ENCODE peak calls at places on chromosomes 7 and 10, in four cellular contexts. O is stimulated activated CD8-positive, alpha-beta memory T cell treated with anti-CD3 and anti-CD28 coated beads, Interleukin-4, amount 100 ng/mL, for 48 hours; E is Caki2; N is AG09309. A is an unnamed sample.

GRCh38 chr10:28798964-28799363 is 121.6 kb downstream of the BAMBI start:
- DNase-seq in O (no peak), E (no peak), N (no peak), A (no peak)

GRCh38 chr7:32515890-32516550 is 20.7 kb downstream of the AVL9 start:
- DNase-seq in O (no peak), E (no peak), N (no peak), A (no peak)

GRCh38 chr10:4051011-4051407 is 266.0 kb upstream of the KLF6 start:
- DNase-seq in O (no peak), E (no peak), N (no peak), A (no peak)

GRCh38 chr7:106419455-106420182 is 134.8 kb upstream of the NAMPT start:
- DNase-seq in O (no peak), E (no peak), N (no peak), A (no peak)

GRCh38 chr10:90674927-90675326 is 182.9 kb downstream of the HTR7 start:
- DNase-seq in O (no peak), E (no peak), N (peak), A (no peak)

GRCh38 chr7:130270947-130271790 is 4.5 kb downstream of the CPA2 start:
- DNase-seq in O (no peak), E (no peak), N (no peak), A (no peak)

GRCh38 chr7:158446706-158447105 is 140.9 kb downstream of the PTPRN2 start:
- DNase-seq in O (no peak), E (no peak), N (no peak), A (no peak)

GRCh38 chr7:101390901-101391301 is 28.2 kb downstream of the COL26A1 start:
- DNase-seq in O (peak), E (no peak), N (no peak), A (no peak)

GRCh38 chr7:79921976-79922375 is 212.7 kb upstream of the GNAI1 start:
- DNase-seq in O (no peak), E (no peak), N (no peak), A (no peak)

GRCh38 chr10:21069929-21070363 is 172.8 kb upstream of the NEBL start:
- DNase-seq in O (no peak), E (no peak), N (no peak), A (no peak)

GRCh38 chr7:157806711-157807110 is 469.9 kb downstream of the DNAJB6 start:
- DNase-seq in O (no peak), E (no peak), N (no peak), A (no peak)

GRCh38 chr10:13924020-13924725 is 337.4 kb downstream of the PRPF18 start:
- DNase-seq in O (no peak), E (peak), N (peak), A (no peak)

GRCh38 chr10:82692458-82692857 is 817.5 kb downstream of the NRG3 start:
- DNase-seq in O (no peak), E (no peak), N (no peak), A (no peak)

GRCh38 chr10:133462512-133463305 is 9.0 kb downstream of the SCART1 start:
- DNase-seq in O (no peak), E (no peak), N (no peak), A (no peak)

GRCh38 chr10:114767101-114767588 is 54.4 kb upstream of the FHIP2A start:
- DNase-seq in O (no peak), E (peak), N (no peak), A (no peak)

GRCh38 chr10:38118072-38118807 is 24.1 kb downstream of the ZNF37A start:
- DNase-seq in O (no peak), E (peak), N (no peak), A (no peak)

A was measured in T follicular helper cell.